ENCODE peak calls at places on chromosomes 13 and 19, in six cellular contexts. B is fibroblast of lung, I is PC-3, Q is GM23248, M is astrocyte, E is neuronal stem cell. A is an unnamed sample. For H3K4me1, the result is how much of the 10 kb centered on the place peaks cover.

GRCh38 chr13:50128406-50129048 is 113.3 kb downstream of the KCNRG start:
- DNase-seq in B (no peak), Q (no peak), I (no peak), M (no peak), E (peak), A (peak)

GRCh38 chr13:110242615-110243014 is 64.3 kb downstream of the COL4A1 start:
- DNase-seq in Q (no peak), I (no peak), M (no peak), E (no peak), B (no peak), A (no peak)

GRCh38 chr13:44108345-44108858 is 228.7 kb downstream of the LACC1 start:
- DNase-seq in Q (no peak), I (peak), B (no peak), E (no peak), M (no peak), A (no peak)

GRCh38 chr13:75798353-75799245 is 162.5 kb downstream of the LMO7 start:
- DNase-seq in E (no peak), I (peak), M (peak), B (peak), Q (peak), A (no peak)

GRCh38 chr19:6587093-6587820 is 3.7 kb downstream of the CD70 start:
- DNase-seq in B (no peak), Q (peak), I (no peak), E (no peak), M (no peak), A (peak)

GRCh38 chr19:9309974-9310446 is 372 bp upstream of the ZNF699 start:
- DNase-seq in B (no peak), M (no peak), E (no peak), Q (peak), I (peak), A (peak)

GRCh38 chr13:40023608-40024577 is 368.4 kb downstream of the COG6 start:
- DNase-seq in I (no peak), E (no peak), B (no peak), M (no peak), Q (peak), A (no peak)

GRCh38 chr13:43877788-43878187 is 1.8 kb downstream of the CCDC122 start:
- DNase-seq in E (no peak), I (no peak), B (no peak), M (no peak), Q (no peak), A (no peak)

GRCh38 chr19:18488403-18488723 is 33.5 kb downstream of the ELL start:
- DNase-seq in Q (peak), I (peak), M (no peak), B (no peak), E (no peak), A (no peak)

GRCh38 chr13:30446122-30446500 is 19.6 kb downstream of the HMGB1 start:
- DNase-seq in E (no peak), I (no peak), B (no peak), M (no peak), Q (no peak), A (peak)

GRCh38 chr19:15398501-15399233 is 19.1 kb upstream of the AKAP8 start:
- DNase-seq in I (no peak), B (no peak), M (no peak), E (no peak), Q (no peak), A (no peak)

GRCh38 chr13:40233731-40234195 is 432.7 kb downstream of the FOXO1 start:
- DNase-seq in I (no peak), Q (no peak), B (no peak), E (no peak), M (no peak), A (no peak)

GRCh38 chr19:56119585-56119978 is 1.5 kb downstream of the ZNF787 start:
- DNase-seq in I (peak), B (peak), Q (peak), E (no peak), M (no peak), A (no peak)

GRCh38 chr19:54179921-54180452 is 7.0 kb upstream of the TMC4 start:
- DNase-seq in Q (peak), B (peak), E (peak), M (peak), I (peak), A (peak)

GRCh38 chr19:11578342-11579142 is 1.1 kb upstream of the ACP5 start:
- DNase-seq in B (no peak), Q (no peak), I (no peak), E (no peak), M (no peak), A (peak)

GRCh38 chr19:38228491-38229439 is 4.7 kb upstream of the DPF1 start:
- DNase-seq in M (no peak), I (no peak), E (no peak), Q (no peak), B (no peak), A (peak)

GRCh38 chr19:11418518-11419506 is at the start of gene RGL3:
- DNase-seq in Q (peak), E (no peak), B (no peak), I (peak), M (no peak), A (peak)

GRCh38 chr19:35459414-35460082 is 11.5 kb downstream of the FFAR2 start:
- DNase-seq in Q (no peak), I (no peak), B (no peak), M (no peak), E (no peak), A (no peak)
- H3K4me1 ChIP-seq in Q (under half), I (under half), B (under half), M (under half), E (under half), A (under half)

GRCh38 chr19:45864629-45865082 is 530 bp downstream of the FOXA3 start:
- DNase-seq in B (no peak), Q (no peak), M (no peak), E (no peak), I (no peak), A (no peak)
- H3K9ac ChIP-seq in B (no peak), Q (no peak), M (no peak), E (peak), I (no peak), A (peak)

GRCh38 chr13:51814071-51814470 is 10.1 kb upstream of the DHRS12 start:
- DNase-seq in M (no peak), Q (no peak), E (no peak), B (no peak), I (no peak), A (no peak)
- H3K27ac ChIP-seq in M (no peak), Q (no peak), E (no peak), B (no peak), I (no peak), A (no peak)

DNA sequence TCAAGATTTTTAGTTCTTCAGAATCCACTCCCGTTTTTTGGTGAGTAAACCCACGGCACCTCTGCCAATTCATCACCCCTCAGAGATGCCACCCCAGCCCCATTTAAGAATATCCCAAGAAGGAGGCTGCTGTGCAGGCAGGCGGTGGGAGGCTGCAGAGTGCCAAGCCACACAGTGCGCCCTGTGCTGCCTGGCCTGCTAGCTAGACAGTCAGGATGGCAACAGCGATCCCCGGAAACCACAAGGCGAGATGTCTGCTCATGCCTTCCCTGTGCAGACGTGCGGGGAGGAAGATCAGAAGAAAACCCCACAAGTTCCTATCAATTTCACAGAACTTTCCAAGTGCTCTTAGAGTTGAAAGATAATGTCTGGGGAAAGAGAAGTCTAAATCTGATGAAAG is 64.8 kb upstream of the GPR183 start:
- DNase-seq in M (no peak), E (no peak), I (no peak), Q (no peak), B (no peak), A (no peak)
- H3K4me1 ChIP-seq in M (under half), E (under half), I (under half), Q (under half), B (under half), A (under half)

DNA sequence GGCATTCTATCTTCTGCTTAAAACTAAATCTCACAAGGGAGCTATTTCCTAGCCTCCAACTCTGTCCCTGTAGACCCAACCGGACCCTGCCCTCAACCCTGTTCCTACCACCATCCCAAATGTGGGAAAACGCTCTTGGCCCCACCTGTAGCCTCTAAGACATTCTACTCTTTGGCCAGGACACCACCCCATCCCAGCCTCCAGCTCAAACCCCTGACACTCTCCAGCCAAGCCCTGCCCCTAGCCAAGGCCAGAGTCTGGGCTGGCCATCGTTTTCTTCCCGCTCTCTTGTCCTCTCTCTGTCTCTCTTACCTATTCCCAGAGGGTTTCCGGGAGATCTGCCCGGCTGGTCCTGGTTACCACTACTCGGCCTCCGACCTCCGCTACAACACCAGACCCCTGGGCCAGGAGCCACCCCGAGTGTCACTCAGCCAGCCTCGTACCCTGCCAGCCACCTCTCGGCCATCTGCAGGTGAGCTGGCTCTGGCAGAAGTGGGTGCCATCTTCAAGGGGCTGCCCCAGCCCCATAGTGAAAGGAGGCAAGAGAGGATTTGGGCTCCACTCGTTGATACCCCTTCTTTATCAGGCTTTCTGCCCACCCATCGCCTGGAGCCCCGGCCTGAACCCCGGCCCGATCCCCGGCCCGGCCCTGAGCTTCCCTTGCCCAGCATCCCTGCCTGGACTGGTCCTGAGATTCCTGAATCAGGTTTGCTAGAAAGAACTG is 6.9 kb downstream of the LTBP4 start:
- DNase-seq in E (no peak), B (no peak), M (no peak), I (no peak), Q (no peak), A (no peak)
- H3K9ac ChIP-seq in E (no peak), B (no peak), M (no peak), I (no peak), Q (no peak), A (no peak)